ENCODE peak calls at places on chromosomes 1 and 21, in six cellular contexts. R is osteocyte, A is left colon, B is NCI-H226, N is fibroblast of mammary gland, U is T-helper 1 cell. W is an unnamed sample.

GRCh38 chr1:171948491-171948890 is 107.2 kb downstream of the DNM3 start:
- DNase-seq in B (peak), N (peak), U (no peak), R (no peak), A (no peak), W (no peak)

GRCh38 chr1:217076902-217077301 is 353.7 kb upstream of the ESRRG start:
- DNase-seq in N (no peak), B (no peak), A (no peak), U (no peak), R (no peak), W (no peak)

GRCh38 chr1:218613105-218613504 is 268.0 kb downstream of the TGFB2 start:
- DNase-seq in R (no peak), A (no peak), U (no peak), N (no peak), B (no peak), W (no peak)

GRCh38 chr1:21436488-21437340 is 3.2 kb upstream of the NBPF3 start:
- DNase-seq in R (peak), A (peak), N (peak), B (no peak), U (no peak), W (peak)

GRCh38 chr1:211829343-211830054 is 1.1 kb downstream of the LPGAT1 start:
- DNase-seq in N (no peak), A (peak), B (no peak), U (no peak), R (no peak), W (no peak)

GRCh38 chr21:44353200-44353970 is at the start of gene TRPM2:
- DNase-seq in A (peak), R (no peak), U (no peak), N (peak), B (no peak), W (peak)

GRCh38 chr1:192994141-192994540 is 65.0 kb downstream of the UCHL5 start:
- DNase-seq in A (no peak), B (no peak), N (no peak), U (no peak), R (no peak), W (no peak)

GRCh38 chr1:206839857-206840256 is 25.6 kb upstream of the IL20 start:
- DNase-seq in R (no peak), B (peak), A (no peak), N (peak), U (no peak), W (no peak)

GRCh38 chr21:42593007-42593814 is 60.2 kb upstream of the PDE9A start:
- DNase-seq in B (peak), N (peak), R (peak), U (peak), A (peak), W (peak)

GRCh38 chr1:183096889-183097288 is 73.7 kb downstream of the LAMC1 start:
- DNase-seq in R (no peak), U (no peak), N (peak), B (no peak), A (no peak), W (no peak)

GRCh38 chr1:94746635-94747525 is 73.3 kb upstream of the SLC44A3 start:
- DNase-seq in A (no peak), N (peak), U (no peak), B (no peak), R (no peak), W (no peak)

GRCh38 chr1:17466359-17466758 is 26.9 kb upstream of the RCC2 start:
- DNase-seq in N (no peak), R (no peak), B (no peak), U (no peak), A (no peak), W (no peak)

GRCh38 chr1:66684353-66684752 is 67.9 kb upstream of the DYNLT5 start:
- DNase-seq in R (no peak), A (no peak), B (no peak), N (no peak), U (no peak), W (no peak)

GRCh38 chr1:71770121-71770520 is 512.2 kb downstream of the NEGR1 start:
- DNase-seq in N (peak), R (no peak), U (no peak), B (peak), A (no peak), W (no peak)

GRCh38 chr1:87149166-87150065 is 179.3 kb upstream of the LMO4 start:
- DNase-seq in N (peak), A (no peak), B (peak), R (no peak), U (no peak), W (no peak)

GRCh38 chr1:78004719-78005346 is at the start of gene DNAJB4:
- DNase-seq in R (no peak), N (peak), A (peak), B (peak), U (peak), W (peak)

GRCh38 chr1:23090056-23090455 is 70.8 kb downstream of the KDM1A start:
- DNase-seq in U (no peak), B (no peak), N (no peak), R (no peak), A (no peak), W (no peak)

GRCh38 chr1:65813956-65814355 is 21.3 kb downstream of the PDE4B start:
- DNase-seq in A (no peak), B (peak), R (no peak), N (peak), U (no peak), W (no peak)

GRCh38 chr1:152007047-152007446 is 13.4 kb upstream of the S100A10 start:
- DNase-seq in N (no peak), A (no peak), B (no peak), R (no peak), U (no peak), W (no peak)